ENCODE peak calls at places on chromosomes 12 and 14, in ten cellular contexts. Z is GM13976; F is endothelial cell; M is AG10803; S is stimulated activated CD4-positive, alpha-beta T cell treated with anti-CD3 and anti-CD28 coated beads, Interleukin-12 subunit alpha, Interleukin-12 subunit beta, amount 100 ng/mL, for 4 hours; X is activated CD4-positive, CD25-positive, alpha-beta regulatory T cell; E is GM19239; H is hippocampal formation; V is neural progenitor cell; D is T-helper 2 cell. K is an unnamed sample.
A peak's percentile ranks its signal among the peaks of the same experiment; 100 is the strongest.

GRCh38 chr14:26199599-26200370 is 398.0 kb downstream of the NOVA1 start:
- DNase-seq in D (no peak), Z (no peak), X (no peak), F (no peak), S (no peak), V (no peak), M (peak; percentile 70), E (no peak), H (no peak), K (no peak)

GRCh38 chr14:68444449-68445168 is 348.3 kb downstream of the ZFP36L1 start:
- DNase-seq in F (no peak), Z (no peak), M (peak; percentile 90), D (no peak), X (no peak), S (no peak), E (no peak), H (no peak), V (no peak), K (no peak)

GRCh38 chr14:99541677-99542470 is 60.7 kb downstream of the CCNK start:
- DNase-seq in S (no peak), Z (no peak), M (no peak), F (no peak), D (no peak), H (no peak), E (no peak), X (no peak), V (no peak), K (no peak)

GRCh38 chr12:11812558-11813421 is 163.3 kb downstream of the ETV6 start:
- DNase-seq in S (no peak), E (no peak), V (peak; percentile 89), H (peak; percentile 54), D (no peak), X (no peak), F (peak; percentile 52), M (peak; percentile 31), Z (peak; percentile 57), K (no peak)

GRCh38 chr12:124053855-124054254 is 80.8 kb downstream of the ZNF664 start:
- DNase-seq in X (no peak), V (peak; percentile 82), M (peak; percentile 79), E (no peak), S (no peak), Z (no peak), H (peak; percentile 55), D (no peak), F (peak; percentile 56), K (no peak)

GRCh38 chr14:61345144-61345482 is 23.7 kb downstream of the PRKCH start:
- DNase-seq in H (no peak), M (no peak), S (no peak), D (no peak), X (no peak), F (no peak), Z (no peak), V (no peak), E (no peak), K (no peak)

GRCh38 chr12:24379038-24379437 is 429.6 kb upstream of the SOX5 start:
- DNase-seq in E (no peak), D (no peak), Z (no peak), F (no peak), H (no peak), X (no peak), V (no peak), S (no peak), M (no peak), K (no peak)

GRCh38 chr12:68067762-68068376 is 78.6 kb downstream of the IFNG-AS1 start:
- DNase-seq in E (no peak), X (no peak), D (no peak), M (peak; percentile 1), F (no peak), Z (no peak), H (no peak), S (no peak), V (no peak), K (no peak)

GRCh38 chr12:57893460-57894353 is 47.2 kb upstream of the CTDSP2 start:
- DNase-seq in S (no peak), E (no peak), H (peak; percentile 90), F (peak; percentile 46), M (peak; percentile 97), D (no peak), V (peak; percentile 47), X (no peak), Z (no peak), K (no peak)

GRCh38 chr14:63478437-63478852 is 64.7 kb downstream of the PPP2R5E start:
- DNase-seq in S (no peak), F (no peak), V (no peak), X (no peak), M (no peak), D (no peak), Z (peak; percentile 47), E (no peak), H (no peak), K (no peak)

GRCh38 chr12:3049596-3050314 is 27.4 kb upstream of the TSPAN9 start:
- DNase-seq in S (no peak), H (no peak), V (no peak), M (no peak), Z (no peak), E (no peak), D (no peak), F (no peak), X (no peak), K (no peak)

GRCh38 chr12:95943231-95943842 is at the start of gene AMDHD1:
- DNase-seq in Z (peak; percentile 77), X (peak; percentile 38), M (peak; percentile 40), D (peak; percentile 37), E (peak; percentile 51), H (peak; percentile 1), V (peak; percentile 81), F (peak; percentile 72), S (peak; percentile 58), K (peak; percentile 6)

GRCh38 chr14:93949511-93950075 is 22.4 kb downstream of the FAM181A start:
- DNase-seq in E (no peak), S (no peak), X (no peak), D (no peak), M (no peak), H (no peak), Z (no peak), V (no peak), F (no peak), K (no peak)

GRCh38 chr14:104385189-104386135 is 194.1 kb upstream of the C14orf180 start:
- DNase-seq in D (no peak), S (no peak), E (no peak), V (no peak), X (no peak), Z (peak; percentile 36), F (no peak), H (no peak), M (no peak), K (no peak)

GRCh38 chr12:106078358-106079025 is 60.3 kb downstream of the NUAK1 start:
- DNase-seq in X (no peak), Z (no peak), M (peak; percentile 92), F (no peak), D (no peak), E (no peak), H (peak; percentile 68), S (no peak), V (no peak), K (no peak)

GRCh38 chr14:52095793-52096192 is 26.9 kb upstream of the NID2 start:
- DNase-seq in S (no peak), E (no peak), D (no peak), X (no peak), M (no peak), Z (no peak), H (no peak), F (no peak), V (no peak), K (no peak)

GRCh38 chr14:67487332-67487731 is 1.2 kb downstream of the TMEM229B start:
- DNase-seq in D (no peak), S (no peak), H (no peak), V (no peak), M (no peak), Z (no peak), F (no peak), E (no peak), X (no peak), K (no peak)

GRCh38 chr12:102022286-102022685 is 39.5 kb downstream of the WASHC3 start:
- DNase-seq in Z (no peak), F (no peak), V (no peak), D (no peak), S (no peak), X (no peak), M (no peak), E (no peak), H (no peak), K (no peak)

GRCh38 chr14:24264298-24264697 is 1.3 kb upstream of the TGM1 start:
- DNase-seq in M (no peak), X (no peak), Z (no peak), H (no peak), S (no peak), D (no peak), F (no peak), E (no peak), V (no peak), K (no peak)

K was measured in LNCaP clone FGC.